ENCODE peak calls at places on chromosomes 12 and 14, in nine cellular contexts. V, K, G, A, H, N, J, W and P are unnamed samples. For H3K36me3, the result is how much of the 10 kb centered on the place peaks cover.

GRCh38 chr14:68979722-68980552 is 835 bp upstream of the ACTN1 start:
- DNase-seq in V (peak), K (peak), G (peak), A (peak), H (no peak), N (no peak), J (no peak), W (no peak), P (peak)

GRCh38 chr14:70677324-70677723 is 35.6 kb downstream of the TTC9 start:
- DNase-seq in V (no peak), K (no peak), G (no peak), A (no peak), H (no peak), N (no peak), J (no peak), W (no peak), P (no peak)

GRCh38 chr14:89669209-89669608 is 252.2 kb upstream of the FOXN3 start:
- DNase-seq in V (no peak), K (peak), G (peak), A (peak), H (no peak), N (peak), J (no peak), W (no peak), P (peak)

GRCh38 chr14:104357689-104358527 is 219.5 kb downstream of the KIF26A start:
- DNase-seq in V (no peak), K (no peak), G (peak), A (peak), H (no peak), N (no peak), J (no peak), W (no peak), P (no peak)

GRCh38 chr14:99971929-99972747 is 93.1 kb upstream of the EVL start:
- DNase-seq in V (peak), K (no peak), G (no peak), A (no peak), H (no peak), N (no peak), J (no peak), W (no peak), P (peak)

GRCh38 chr12:14403711-14404164 is 38.3 kb downstream of the ATF7IP start:
- DNase-seq in V (no peak), K (no peak), G (no peak), A (no peak), H (no peak), N (no peak), J (no peak), W (no peak), P (no peak)

GRCh38 chr14:94282991-94283723 is 9.9 kb downstream of the SERPINA10 start:
- DNase-seq in V (no peak), K (no peak), G (no peak), A (no peak), H (no peak), N (no peak), J (no peak), W (no peak), P (no peak)

GRCh38 chr14:61322011-61322798 is 826 bp downstream of the PRKCH start:
- DNase-seq in V (peak), K (peak), G (peak), A (peak), H (no peak), N (no peak), J (no peak), W (no peak), P (peak)

GRCh38 chr12:94621662-94622359 is 28.5 kb downstream of the TMCC3 start:
- DNase-seq in V (no peak), K (no peak), G (peak), A (no peak), H (no peak), N (no peak), J (no peak), W (no peak), P (no peak)

GRCh38 chr14:69464829-69465228 is 19.7 kb upstream of the PLEKHD1 start:
- DNase-seq in V (no peak), K (no peak), G (no peak), A (no peak), H (no peak), N (no peak), J (no peak), W (no peak), P (no peak)

GRCh38 chr12:92519284-92519683 is 183.5 kb upstream of the PLEKHG7 start:
- DNase-seq in V (no peak), K (no peak), G (no peak), A (no peak), H (no peak), N (no peak), J (no peak), W (no peak), P (no peak)

GRCh38 chr12:123153906-123154305 is 3.0 kb upstream of the PITPNM2 start:
- DNase-seq in V (peak), K (no peak), G (no peak), A (no peak), H (no peak), N (no peak), J (no peak), W (no peak), P (no peak)

GRCh38 chr12:66514581-66514980 is 164.3 kb downstream of the GRIP1 start:
- DNase-seq in V (no peak), K (no peak), G (no peak), A (no peak), H (no peak), N (no peak), J (no peak), W (no peak), P (no peak)

GRCh38 chr12:62191747-62192485 is 68.3 kb upstream of the USP15 start:
- DNase-seq in V (peak), K (peak), G (no peak), A (peak), H (peak), N (no peak), J (no peak), W (no peak), P (no peak)

GRCh38 chr14:52735921-52736489 is 6.0 kb downstream of the STYX start:
- DNase-seq in V (peak), K (no peak), G (no peak), A (no peak), H (no peak), N (no peak), J (no peak), W (no peak), P (no peak)

GRCh38 chr14:64919618-64920017 is 5.4 kb downstream of the CHURC1 start:
- DNase-seq in V (no peak), K (no peak), G (no peak), A (peak), H (no peak), N (no peak), J (peak), W (no peak), P (peak)

GRCh38 chr14:66496188-66496807 is 10.1 kb downstream of the CCDC196 start:
- DNase-seq in V (no peak), K (no peak), G (no peak), A (no peak), H (no peak), N (no peak), J (no peak), W (no peak), P (no peak)

GRCh38 chr14:77212933-77213656 is 31.5 kb downstream of the TMEM63C start:
- DNase-seq in V (peak), K (no peak), G (peak), A (peak), H (no peak), N (no peak), J (peak), W (peak), P (no peak)

GRCh38 chr12:54958048-54958658 is 26.4 kb downstream of the TESPA1 start:
- DNase-seq in V (peak), K (no peak), G (peak), A (no peak), H (no peak), N (peak), J (peak), W (peak), P (no peak)

GRCh38 chr12:52992699-52993557 is 13.3 kb upstream of the EIF4B start:
- DNase-seq in V (no peak), K (no peak), G (peak), A (no peak), H (no peak), N (no peak), J (peak), W (no peak), P (no peak)

GRCh38 chr14:50531595-50532501 is 521 bp downstream of the MAP4K5 start:
- DNase-seq in V (peak), K (peak), G (peak), A (peak), H (peak), N (peak), J (no peak), W (no peak), P (peak)

GRCh38 chr12:131831635-131832041 is 3.4 kb downstream of the MMP17 start:
- DNase-seq in V (no peak), K (peak), G (no peak), A (no peak), H (peak), N (no peak), J (no peak), W (no peak), P (no peak)

GRCh38 chr14:70641548-70642312 is at the start of gene TTC9:
- DNase-seq in V (peak), K (no peak), G (peak), A (peak), H (no peak), N (no peak), J (no peak), W (no peak), P (no peak)

GRCh38 chr14:89330236-89331002 is 86.6 kb downstream of the FOXN3 start:
- DNase-seq in V (no peak), K (peak), G (peak), A (no peak), H (peak), N (no peak), J (no peak), W (no peak), P (no peak)

GRCh38 chr12:30164937-30165336 is 381.2 kb upstream of the TMTC1 start:
- DNase-seq in V (peak), K (no peak), G (no peak), A (no peak), H (no peak), N (no peak), J (no peak), W (no peak), P (no peak)

GRCh38 chr12:18723752-18724151 is 14.1 kb downstream of the PLCZ1 start:
- DNase-seq in V (no peak), K (no peak), G (no peak), A (no peak), H (no peak), N (no peak), J (no peak), W (peak), P (no peak)

GRCh38 chr12:74563927-74564326 is 26.3 kb downstream of the ATXN7L3B start:
- DNase-seq in V (peak), K (no peak), G (no peak), A (no peak), H (no peak), N (no peak), J (no peak), W (no peak), P (no peak)

GRCh38 chr14:51908086-51908485 is 47.7 kb downstream of the GNG2 start:
- DNase-seq in V (no peak), K (no peak), G (no peak), A (no peak), H (no peak), N (no peak), J (no peak), W (no peak), P (no peak)

DNA sequence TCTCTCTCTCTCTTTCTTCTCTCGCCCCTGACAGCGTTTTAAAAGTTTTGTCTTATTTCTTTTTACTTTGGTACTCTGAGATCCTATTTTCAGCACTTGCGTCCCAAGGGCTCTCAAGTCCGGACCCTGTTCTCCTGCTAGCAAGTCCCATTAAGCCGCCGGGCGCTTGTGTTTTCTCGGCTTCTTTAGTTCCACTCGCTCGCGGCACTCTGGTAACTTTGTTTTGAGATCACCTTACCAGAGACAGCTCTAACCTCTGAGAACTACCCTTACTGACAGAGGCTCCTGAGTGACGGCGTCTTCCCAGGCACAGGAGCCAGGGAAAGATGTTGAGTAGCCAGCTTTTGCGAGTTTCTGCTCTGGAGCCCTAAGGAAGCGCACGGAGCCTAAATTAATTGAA is 2.7 kb upstream of the MYF5 start:
- DNase-seq in V (peak), K (no peak), G (no peak), A (no peak), H (no peak), N (no peak), J (no peak), W (no peak), P (no peak)
- H3K4me3 ChIP-seq in V (peak), K (no peak), G (no peak), A (no peak), H (no peak), N (no peak), J (no peak), W (no peak), P (no peak)

GRCh38 chr14:34824826-34825225 is 50.3 kb downstream of the BAZ1A start:
- DNase-seq in V (no peak), K (no peak), G (no peak), A (no peak), H (no peak), N (no peak), J (no peak), W (no peak), P (no peak)

GRCh38 chr14:34824256-34824655 is 50.9 kb downstream of the BAZ1A start:
- DNase-seq in V (no peak), K (no peak), G (no peak), A (no peak), H (no peak), N (no peak), J (no peak), W (no peak), P (no peak)

DNA sequence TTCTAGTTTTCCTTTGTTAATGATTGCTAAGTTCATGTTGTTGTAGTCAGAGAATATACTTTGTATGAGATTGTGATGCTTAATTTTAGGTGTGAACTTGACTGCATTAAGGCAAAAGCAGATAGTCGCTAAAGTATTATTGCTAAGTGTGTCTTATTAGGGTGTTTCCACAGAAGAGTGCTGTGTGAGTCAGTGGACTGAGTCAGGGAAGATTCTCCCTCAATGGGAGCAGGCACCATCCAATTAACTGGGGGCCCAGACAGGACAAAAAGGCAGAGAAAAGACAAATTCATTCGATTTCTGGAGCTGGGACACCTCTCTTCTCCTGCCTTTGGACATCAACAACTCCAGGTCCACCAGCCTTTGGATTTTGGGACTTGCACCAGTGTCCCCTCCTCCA is 48.5 kb downstream of the BAZ1A start:
- DNase-seq in V (no peak), K (no peak), G (no peak), A (no peak), H (no peak), N (no peak), J (no peak), W (no peak), P (no peak)
- TF ChIP-seq CTCF in V (no peak), K (no peak), G (no peak), A (no peak), H (no peak), N (no peak), J (no peak), W (no peak), P (no peak)

GRCh38 chr12:111505601-111506036 is 93.5 kb downstream of the ATXN2 start:
- DNase-seq in V (no peak), K (no peak), G (no peak), A (no peak), H (no peak), N (no peak), J (no peak), W (no peak), P (no peak)

GRCh38 chr12:111503116-111503515 is 96.0 kb downstream of the ATXN2 start:
- DNase-seq in V (no peak), K (no peak), G (no peak), A (no peak), H (no peak), N (no peak), J (no peak), W (no peak), P (no peak)

DNA sequence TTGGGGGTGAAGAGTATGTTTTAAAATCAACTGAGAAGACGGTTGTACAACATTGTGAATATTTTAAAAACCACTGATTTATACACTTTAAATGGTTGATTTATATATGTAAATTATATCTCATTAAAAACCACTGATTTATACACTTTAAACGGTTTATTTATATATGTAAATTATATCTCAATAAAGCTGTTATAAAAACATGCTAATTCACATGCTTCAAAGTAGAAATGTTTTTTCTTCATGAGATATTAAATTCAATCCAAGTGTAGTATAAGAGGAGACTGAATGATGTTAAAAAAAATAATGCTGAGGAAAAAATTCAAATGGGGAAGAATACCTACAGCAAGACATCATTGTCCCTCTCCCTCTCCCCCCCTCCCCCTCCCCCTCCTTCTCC is 92.9 kb downstream of the ATXN2 start:
- DNase-seq in V (no peak), K (no peak), G (no peak), A (no peak), H (no peak), N (no peak), J (no peak), W (no peak), P (no peak)
- H3K36me3 ChIP-seq in V (under half), K (half or more), G (under half), A (half or more), H (under half), N (under half), J (half or more), W (under half), P (half or more)

GRCh38 chr12:96447256-96447655 is 42.1 kb upstream of the CFAP54 start:
- DNase-seq in V (no peak), K (no peak), G (no peak), A (no peak), H (no peak), N (no peak), J (no peak), W (no peak), P (no peak)

GRCh38 chr12:96444403-96444802 is 44.2 kb upstream of the CDK17 start:
- DNase-seq in V (no peak), K (no peak), G (no peak), A (no peak), H (no peak), N (no peak), J (no peak), W (no peak), P (no peak)

GRCh38 chr12:96442906-96443305 is 42.7 kb upstream of the CDK17 start:
- DNase-seq in V (no peak), K (no peak), G (no peak), A (no peak), H (no peak), N (no peak), J (no peak), W (no peak), P (no peak)

GRCh38 chr12:96448287-96448686 is 41.1 kb upstream of the CFAP54 start:
- DNase-seq in V (no peak), K (no peak), G (no peak), A (no peak), H (no peak), N (no peak), J (no peak), W (no peak), P (no peak)

DNA sequence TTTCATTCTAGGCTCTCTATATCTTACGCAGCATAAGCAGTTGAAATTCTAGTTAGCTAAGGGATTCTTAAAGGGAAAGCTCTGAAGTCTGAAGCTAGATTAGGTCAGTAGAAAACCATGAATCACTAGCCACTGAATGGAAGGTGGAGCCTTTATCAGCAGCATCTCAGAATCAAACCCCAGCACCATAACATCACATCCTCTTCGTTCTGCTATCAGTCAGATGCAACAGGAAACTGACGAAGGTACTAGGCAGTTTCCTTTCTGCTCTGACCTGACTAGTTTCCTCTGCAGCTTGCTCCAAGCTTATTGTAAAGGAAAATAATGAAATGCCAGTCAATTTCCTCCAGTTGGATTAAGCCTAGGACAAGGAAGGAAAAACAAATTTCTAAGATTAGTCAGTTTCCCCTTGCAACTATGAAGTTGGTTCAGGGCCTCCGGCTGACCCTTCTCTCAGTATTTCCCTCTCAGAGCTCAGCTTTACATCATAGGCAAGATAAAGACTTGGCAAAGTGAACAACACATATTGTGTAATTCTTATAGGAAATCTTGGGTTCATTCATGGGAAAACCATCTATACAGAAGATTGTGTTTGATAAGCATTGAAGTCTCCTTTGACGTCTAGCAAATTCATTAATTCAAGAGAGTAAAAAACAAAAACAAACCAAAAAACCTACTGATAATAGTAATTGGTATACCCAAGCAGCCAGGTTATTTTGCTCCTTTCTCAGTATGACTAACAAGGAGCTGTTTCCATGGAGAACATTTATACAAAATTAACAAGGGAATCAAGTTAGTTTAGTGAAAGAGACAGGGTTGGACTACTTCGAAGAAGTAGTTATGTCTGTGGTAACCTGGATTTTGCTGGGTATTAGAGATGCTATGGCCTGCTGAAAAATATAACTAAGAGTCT is 43.4 kb upstream of the CFAP54 start:
- DNase-seq in V (no peak), K (no peak), G (peak), A (no peak), H (no peak), N (peak), J (no peak), W (peak), P (no peak)
- H3K4me3 ChIP-seq in V (no peak), K (no peak), G (no peak), A (no peak), H (no peak), N (peak), J (no peak), W (peak), P (no peak)

DNA sequence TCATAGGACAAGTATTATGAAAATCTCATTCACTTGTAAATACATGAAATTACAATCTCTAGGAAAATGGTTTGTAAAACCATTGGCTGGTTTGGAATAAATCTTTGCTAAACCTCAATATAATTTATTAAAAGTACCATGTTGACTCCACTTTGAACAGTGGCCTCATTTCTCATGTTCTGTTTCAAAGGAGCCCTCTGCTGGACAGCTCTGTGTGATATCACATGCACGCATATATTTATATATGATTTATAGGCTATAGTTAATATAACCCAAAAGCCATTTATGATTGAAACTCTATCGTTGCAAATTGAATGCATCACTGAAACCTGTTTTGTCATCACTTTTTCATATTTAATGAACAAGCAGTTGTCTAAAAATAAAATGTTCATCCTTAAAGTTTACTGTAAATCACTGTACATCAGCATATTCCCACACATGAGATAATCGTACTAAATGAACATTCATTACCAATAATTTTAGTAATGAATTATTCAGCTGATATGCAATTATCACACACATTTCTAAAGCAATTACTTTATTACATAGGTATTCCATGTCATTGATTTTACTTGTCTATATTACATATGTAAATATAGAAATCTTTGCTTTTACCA is 493.8 kb downstream of the NPAS3 start:
- DNase-seq in V (no peak), K (no peak), G (peak), A (no peak), H (no peak), N (no peak), J (peak), W (no peak), P (no peak)
- TF ChIP-seq CTCF in V (peak), K (peak), G (peak), A (peak), H (no peak), N (no peak), J (peak), W (peak), P (peak)

GRCh38 chr12:4285070-4285469 is 11.5 kb downstream of the CCND2 start:
- DNase-seq in V (no peak), K (no peak), G (no peak), A (no peak), H (no peak), N (no peak), J (no peak), W (no peak), P (no peak)
- H3K36me3 ChIP-seq in V (half or more), K (half or more), G (under half), A (half or more), H (under half), N (half or more), J (under half), W (half or more), P (half or more)